ENCODE peak calls at places on chromosomes 2 and 18, in seven cellular contexts. G is AG04449, C is BJ, S is spleen, X is stomach, D is GM12864, A is astrocyte of the spinal cord. B is an unnamed sample.

GRCh38 chr18:75879196-75879595 is 451.7 kb upstream of the SMIM21 start:
- DNase-seq in G (no peak), C (no peak), S (no peak), X (no peak), D (no peak), A (peak; percentile 40), B (no peak)

GRCh38 chr2:134957477-134957876 is 38.9 kb downstream of the CCNT2 start:
- DNase-seq in G (no peak), C (no peak), S (no peak), X (no peak), D (no peak), A (no peak), B (no peak)

GRCh38 chr18:46332956-46333355 is 228.8 kb downstream of the HAUS1 start:
- DNase-seq in G (no peak), C (no peak), S (peak; percentile 80), X (no peak), D (no peak), A (no peak), B (no peak)

GRCh38 chr2:237201461-237202287 is 116.0 kb downstream of the COPS8 start:
- DNase-seq in G (no peak), C (no peak), S (no peak), X (peak; percentile 25), D (no peak), A (peak; percentile 99), B (peak; percentile 57)

GRCh38 chr2:128304715-128305554 is 13.7 kb downstream of the HS6ST1 start:
- DNase-seq in G (peak; percentile 89), C (peak; percentile 81), S (peak; percentile 73), X (peak; percentile 73), D (no peak), A (peak; percentile 96), B (no peak)

GRCh38 chr2:237600205-237600846 is 9.8 kb upstream of the RAB17 start:
- DNase-seq in G (peak; percentile 37), C (peak; percentile 37), S (no peak), X (peak; percentile 55), D (no peak), A (no peak), B (no peak)

GRCh38 chr2:175004980-175005832 is at the start of gene CHN1:
- DNase-seq in G (no peak), C (no peak), S (peak; percentile 89), X (peak; percentile 49), D (no peak), A (peak; percentile 64), B (peak; percentile 69)

GRCh38 chr2:86201951-86202692 is 2.9 kb downstream of the MRPL35 start:
- DNase-seq in G (no peak), C (no peak), S (no peak), X (no peak), D (no peak), A (no peak), B (no peak)

GRCh38 chr18:36843784-36844183 is 14.9 kb downstream of the KIAA1328 start:
- DNase-seq in G (no peak), C (no peak), S (no peak), X (no peak), D (no peak), A (no peak), B (no peak)

GRCh38 chr2:29664578-29664977 is 256.8 kb downstream of the ALK start:
- DNase-seq in G (no peak), C (no peak), S (no peak), X (no peak), D (no peak), A (no peak), B (no peak)

GRCh38 chr18:79400591-79401381 is 5.1 kb downstream of the NFATC1 start:
- DNase-seq in G (no peak), C (no peak), S (peak; percentile 88), X (no peak), D (no peak), A (no peak), B (peak; percentile 43)

GRCh38 chr2:156908825-156909224 is 348.7 kb upstream of the GALNT5 start:
- DNase-seq in G (peak; percentile 3), C (peak; percentile 54), S (no peak), X (no peak), D (no peak), A (peak; percentile 87), B (peak; percentile 21)

GRCh38 chr18:77105021-77105420 is 27.6 kb downstream of the MBP start:
- DNase-seq in G (no peak), C (no peak), S (no peak), X (no peak), D (no peak), A (peak; percentile 54), B (no peak)

GRCh38 chr2:220687231-220687843 is 884.8 kb downstream of the EPHA4 start:
- DNase-seq in G (no peak), C (no peak), S (peak; percentile 77), X (peak; percentile 69), D (peak; percentile 5), A (peak; percentile 67), B (peak; percentile 59)

GRCh38 chr2:37322368-37322767 is 2.3 kb downstream of the PRKD3 start:
- DNase-seq in G (no peak), C (no peak), S (no peak), X (no peak), D (no peak), A (no peak), B (peak; percentile 8)
- H3K4me3 ChIP-seq in G (no peak overlapping the region), C (no peak overlapping the region), S (peak overlapping the region; percentile 78), X (peak overlapping the region; percentile 78), D (no peak overlapping the region), A (no peak overlapping the region), B (peak overlapping the region; percentile 70)

GRCh38 chr2:5236308-5236707 is 455.9 kb upstream of the SOX11 start:
- DNase-seq in G (no peak), C (no peak), S (no peak), X (no peak), D (no peak), A (no peak), B (no peak)
- TF ChIP-seq CTCF in G (no peak), C (no peak), S (no peak), X (no peak), D (no peak), A (peak; percentile 7), B (no peak)

DNA sequence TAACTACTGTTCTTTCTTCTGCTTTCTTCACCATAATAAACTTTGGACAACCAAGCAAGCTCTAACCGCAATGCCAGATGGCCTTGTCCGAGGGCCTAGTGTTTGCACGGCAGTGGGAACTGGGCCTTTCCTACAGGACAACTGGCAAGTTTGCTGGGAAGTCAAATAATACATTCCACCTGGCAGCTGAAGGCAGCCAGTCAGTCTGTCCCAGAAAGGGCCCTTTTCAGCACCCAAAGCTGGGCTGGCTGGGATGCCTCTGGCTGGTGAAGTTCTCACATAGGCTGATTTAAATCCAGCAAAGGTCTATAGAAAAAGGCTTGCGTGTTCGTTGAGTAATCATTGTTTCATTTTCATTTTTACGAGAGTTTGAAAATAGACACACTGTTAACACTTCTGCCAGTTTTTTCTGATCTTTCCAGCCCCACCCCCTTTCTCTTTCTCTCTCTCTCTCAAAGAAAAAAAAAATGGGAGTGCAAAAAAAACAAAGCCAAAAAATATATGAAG is 110.0 kb upstream of the EPAS1 start:
- DNase-seq in G (no peak), C (peak; percentile 80), S (no peak), X (peak; percentile 64), D (peak; percentile 43), A (peak; percentile 51), B (peak; percentile 69)
- H3K4me3 ChIP-seq in G (no peak overlapping the region), C (peak overlapping the region; percentile 15), S (no peak overlapping the region), X (no peak overlapping the region), D (no peak overlapping the region), A (no peak overlapping the region), B (peak overlapping the region; percentile 11)

DNA sequence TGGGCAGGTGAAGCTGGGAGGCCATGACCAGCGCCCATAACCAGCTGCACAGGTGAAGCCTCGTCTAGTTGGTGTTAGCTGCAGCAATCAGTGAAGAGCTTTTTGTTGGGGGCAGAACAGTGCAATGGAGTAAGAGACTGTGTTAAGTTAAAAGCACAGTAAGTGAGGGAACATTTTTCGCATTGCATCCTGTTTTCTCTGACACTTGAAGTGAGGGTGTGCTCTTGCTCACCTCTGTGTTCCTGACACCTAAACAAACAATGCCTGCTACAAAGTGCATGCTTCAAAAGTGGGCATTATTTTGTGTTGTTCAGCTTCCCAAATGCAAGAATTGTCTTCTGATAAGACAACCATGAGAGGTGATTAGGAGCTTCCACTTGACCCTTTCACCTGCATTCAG is 324.0 kb upstream of the ACVR2A start:
- DNase-seq in G (no peak), C (no peak), S (no peak), X (no peak), D (no peak), A (no peak), B (no peak)
- TF ChIP-seq CTCF in G (no peak), C (no peak), S (no peak), X (no peak), D (no peak), A (no peak), B (no peak)

GRCh38 chr2:203238329-203238710 is 498 bp upstream of the CYP20A1 start:
- DNase-seq in G (no peak), C (no peak), S (no peak), X (no peak), D (no peak), A (no peak), B (no peak)

GRCh38 chr2:203242518-203242917 is 3.7 kb downstream of the CYP20A1 start:
- DNase-seq in G (no peak), C (no peak), S (no peak), X (no peak), D (no peak), A (no peak), B (no peak)

GRCh38 chr2:203237501-203238238 is 1.1 kb upstream of the CYP20A1 start:
- DNase-seq in G (no peak), C (no peak), S (no peak), X (no peak), D (no peak), A (no peak), B (no peak)

GRCh38 chr2:203238711-203239526 is at the start of gene CYP20A1:
- DNase-seq in G (peak; percentile 60), C (peak; percentile 77), S (peak; percentile 100), X (peak; percentile 97), D (peak; percentile 86), A (peak; percentile 98), B (peak; percentile 98)

GRCh38 chr2:203240491-203240890 is 1.7 kb downstream of the CYP20A1 start:
- DNase-seq in G (no peak), C (no peak), S (no peak), X (no peak), D (no peak), A (no peak), B (no peak)
- H3K4me3 ChIP-seq in G (no peak overlapping the region), C (no peak overlapping the region), S (no peak overlapping the region), X (peak overlapping the region; percentile 81), D (peak overlapping the region; percentile 67), A (no peak overlapping the region), B (peak overlapping the region; percentile 77)

B was measured in GM12865.